ENCODE peak calls at places on chromosomes 12 and 14, in six cellular contexts. K, N, D, Y, A and Z are unnamed samples.

GRCh38 chr14:101878222-101879211 is 85.9 kb upstream of the DYNC1H1 start:
- DNase-seq in K (no peak), N (peak; percentile 37), D (no peak), Y (no peak), A (no peak), Z (no peak)

GRCh38 chr12:124754949-124755800 is 108.5 kb downstream of the SCARB1 start:
- DNase-seq in K (peak; percentile 59), N (peak; percentile 46), D (peak; percentile 80), Y (peak; percentile 67), A (no peak), Z (peak; percentile 78)

GRCh38 chr12:106903241-106903950 is 52.3 kb upstream of the TMEM263 start:
- DNase-seq in K (peak; percentile 20), N (peak; percentile 89), D (peak; percentile 67), Y (peak; percentile 33), A (peak; percentile 92), Z (no peak)

GRCh38 chr12:103829092-103829491 is 11.9 kb downstream of the NT5DC3 start:
- DNase-seq in K (no peak), N (no peak), D (no peak), Y (no peak), A (no peak), Z (no peak)

GRCh38 chr14:75484711-75485429 is 37.4 kb upstream of the BATF start:
- DNase-seq in K (no peak), N (no peak), D (no peak), Y (no peak), A (no peak), Z (no peak)

GRCh38 chr12:72264548-72265175 is 7.5 kb upstream of the TRHDE start:
- DNase-seq in K (no peak), N (no peak), D (no peak), Y (peak; percentile 48), A (no peak), Z (no peak)

GRCh38 chr12:32201996-32202395 is 95.3 kb downstream of the BICD1 start:
- DNase-seq in K (no peak), N (no peak), D (no peak), Y (no peak), A (no peak), Z (no peak)

GRCh38 chr14:73463411-73463810 is 5.1 kb upstream of the NUMB start:
- DNase-seq in K (peak; percentile 33), N (peak; percentile 33), D (no peak), Y (peak; percentile 98), A (no peak), Z (peak; percentile 32)

GRCh38 chr14:68573126-68573525 is 219.7 kb downstream of the ZFP36L1 start:
- DNase-seq in K (no peak), N (no peak), D (no peak), Y (no peak), A (no peak), Z (no peak)

GRCh38 chr14:30223966-30224365 is 296.3 kb upstream of the PRKD1 start:
- DNase-seq in K (no peak), N (peak; percentile 83), D (no peak), Y (no peak), A (peak; percentile 56), Z (no peak)

GRCh38 chr12:93569656-93570551 is 2.6 kb upstream of the SOCS2 start:
- DNase-seq in K (peak; percentile 52), N (peak; percentile 85), D (peak; percentile 90), Y (peak; percentile 84), A (peak; percentile 92), Z (peak; percentile 35)

GRCh38 chr14:75736845-75737485 is 75.9 kb downstream of the TTLL5 start:
- DNase-seq in K (no peak), N (no peak), D (no peak), Y (no peak), A (no peak), Z (no peak)

GRCh38 chr14:95664046-95664445 is 22.2 kb upstream of the TCL1B start:
- DNase-seq in K (no peak), N (peak; percentile 51), D (no peak), Y (no peak), A (no peak), Z (no peak)

GRCh38 chr12:45969084-45969483 is 21.3 kb downstream of the SCAF11 start:
- DNase-seq in K (no peak), N (no peak), D (no peak), Y (peak; percentile 68), A (no peak), Z (no peak)

GRCh38 chr14:86038401-86038985 is 508.5 kb downstream of the FLRT2 start:
- DNase-seq in K (no peak), N (peak; percentile 48), D (no peak), Y (peak; percentile 62), A (no peak), Z (no peak)

DNA sequence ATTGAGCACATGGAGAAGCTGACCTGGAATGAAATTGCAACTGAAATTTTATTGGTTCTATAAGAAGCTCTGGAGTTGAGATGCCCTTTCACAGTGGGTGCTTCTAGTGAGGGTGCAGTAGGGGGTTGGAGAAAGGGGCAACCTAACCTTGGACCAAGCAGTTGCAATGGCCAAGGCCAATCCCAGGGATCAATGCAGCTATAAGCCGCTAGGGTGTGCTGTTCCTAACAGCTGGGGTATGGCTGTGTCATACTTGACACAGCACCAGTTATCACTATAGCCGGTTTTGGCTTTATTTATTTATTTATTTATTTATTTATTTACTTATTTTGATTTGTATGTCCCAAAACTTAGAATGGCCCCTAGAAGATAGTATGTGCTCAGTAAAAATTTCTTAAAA is 505.9 kb downstream of the FLRT2 start:
- DNase-seq in K (no peak), N (no peak), D (no peak), Y (no peak), A (no peak), Z (no peak)
- TF ChIP-seq CTCF in K (no peak), N (no peak), D (no peak), Y (peak; percentile 18), A (no peak), Z (no peak)

DNA sequence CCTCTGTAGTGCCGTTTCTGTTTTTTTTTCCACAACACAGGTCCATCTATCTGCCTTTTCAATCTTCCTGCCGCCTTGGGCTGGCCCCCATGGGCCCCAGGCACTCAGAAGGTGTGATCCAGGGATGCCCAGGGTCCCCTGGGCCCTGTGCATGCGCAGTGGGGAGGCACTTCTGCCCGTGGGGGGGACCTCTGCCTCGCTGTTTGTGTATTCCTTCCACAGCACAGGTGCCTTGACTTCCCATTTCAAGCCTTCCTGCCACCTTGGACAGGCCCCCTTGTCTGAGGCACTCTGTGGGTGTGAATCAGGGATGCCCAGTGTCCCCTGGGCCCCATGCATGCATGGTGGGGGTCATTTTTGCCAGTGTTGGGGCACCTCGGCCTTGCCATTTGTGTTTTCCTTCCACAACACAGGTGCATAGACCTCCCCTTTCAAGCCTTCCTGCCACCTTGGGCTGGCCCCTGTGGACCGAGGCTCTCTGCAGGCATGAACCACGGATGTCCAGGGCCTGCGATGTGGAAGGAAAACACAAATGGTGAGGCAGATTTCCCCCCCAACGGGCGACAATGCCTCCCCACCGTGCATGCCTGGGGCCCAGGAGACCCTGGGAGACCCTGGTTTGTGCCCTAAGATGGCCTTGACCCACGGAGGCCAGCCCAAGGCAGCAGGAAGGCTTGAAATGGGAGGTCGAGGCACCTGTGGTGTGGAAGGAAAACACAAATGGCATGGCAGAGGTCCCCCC is 366.5 kb downstream of the ALG10 start:
- DNase-seq in K (no peak), N (no peak), D (no peak), Y (no peak), A (peak; percentile 42), Z (no peak)
- H3K9me3 ChIP-seq in K (peaks cover 3% of the 10 kb centered on the region), N (peaks cover 3% of the 10 kb centered on the region), D (no peaks in the 10 kb centered on the region), Y (peaks cover 53% of the 10 kb centered on the region), A (no peaks in the 10 kb centered on the region), Z (peaks cover 5% of the 10 kb centered on the region)

GRCh38 chr14:92719421-92719820 is 29.0 kb downstream of the LGMN start:
- DNase-seq in K (no peak), N (no peak), D (no peak), Y (peak; percentile 57), A (no peak), Z (no peak)
- H3K4me3 ChIP-seq in K (no peak overlapping the region), N (no peak overlapping the region), D (no peak overlapping the region), Y (no peak overlapping the region), A (no peak overlapping the region), Z (no peak overlapping the region)

DNA sequence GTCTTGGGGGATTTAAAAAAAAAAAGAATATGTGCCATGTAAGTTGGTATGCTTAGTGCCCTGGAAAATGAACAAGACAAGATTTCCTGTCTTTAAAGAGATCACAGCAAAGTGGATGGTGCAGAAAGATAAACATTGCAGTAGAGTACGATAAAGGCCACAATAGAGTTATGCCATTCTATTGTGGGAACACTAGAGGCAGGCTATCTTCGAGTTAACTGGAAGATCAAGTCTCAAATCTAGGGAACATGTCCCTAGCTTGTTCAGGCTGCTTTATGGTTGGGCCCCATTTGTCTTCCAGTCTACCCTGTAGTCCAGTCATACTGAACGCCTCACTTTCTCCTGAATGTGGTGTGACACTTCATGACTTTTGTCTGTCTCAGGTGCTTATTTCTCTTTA is 18.7 kb upstream of the CCT2 start:
- DNase-seq in K (no peak), N (no peak), D (no peak), Y (no peak), A (no peak), Z (no peak)
- TF ChIP-seq CTCF in K (no peak), N (no peak), D (no peak), Y (no peak), A (no peak), Z (no peak)